ENCODE peak calls at places on chromosomes 12 and 14, in four cellular contexts. X is body of pancreas, V is lower leg skin, F is renal cortical epithelial cell. Z is an unnamed sample.

GRCh38 chr14:73283592-73284379 is 46.5 kb downstream of the PAPLN start:
- DNase-seq in F (peak; percentile 52), X (no peak), V (no peak), Z (no peak)

GRCh38 chr12:62834971-62835547 is 99.9 kb downstream of the PPM1H start:
- DNase-seq in X (no peak), F (peak; percentile 84), V (no peak), Z (no peak)

GRCh38 chr14:100223332-100224171 is 15.4 kb upstream of the YY1 start:
- DNase-seq in F (peak; percentile 22), X (no peak), V (no peak), Z (peak; percentile 15)

GRCh38 chr12:109731231-109731731 is 17.7 kb downstream of the FAM222A start:
- DNase-seq in V (peak; percentile 77), F (no peak), X (peak; percentile 1), Z (peak; percentile 64)

GRCh38 chr12:64672925-64673409 is 62.7 kb downstream of the RASSF3 start:
- DNase-seq in F (peak; percentile 17), X (peak; percentile 78), V (peak; percentile 87), Z (no peak)

GRCh38 chr12:67977668-67978067 is 11.6 kb upstream of the IFNG-AS1 start:
- DNase-seq in V (no peak), F (no peak), X (no peak), Z (no peak)

GRCh38 chr14:94816113-94816512 is 46.2 kb upstream of the GSC start:
- DNase-seq in X (no peak), F (no peak), V (no peak), Z (no peak)

GRCh38 chr14:93410893-93411292 is 19.8 kb upstream of the UNC79 start:
- DNase-seq in F (no peak), V (no peak), X (no peak), Z (no peak)

GRCh38 chr14:99344051-99344450 is 72.1 kb upstream of the BCL11B start:
- DNase-seq in F (no peak), X (no peak), V (no peak), Z (no peak)

GRCh38 chr14:52061890-52062289 is 7.0 kb downstream of the NID2 start:
- DNase-seq in F (no peak), V (no peak), X (no peak), Z (no peak)

GRCh38 chr12:34402899-34403705 is 380.8 kb downstream of the ALG10 start:
- DNase-seq in X (no peak), V (peak; percentile 76), F (no peak), Z (peak; percentile 68)

GRCh38 chr12:47085815-47086252 is 6.1 kb upstream of the AMIGO2 start:
- DNase-seq in V (no peak), F (peak; percentile 82), X (peak; percentile 23), Z (no peak)

GRCh38 chr12:123071401-123072304 is 79.2 kb downstream of the PITPNM2 start:
- DNase-seq in F (no peak), V (no peak), X (no peak), Z (no peak)

GRCh38 chr14:27184371-27184901 is 586.6 kb upstream of the NOVA1 start:
- DNase-seq in F (peak; percentile 58), V (no peak), X (no peak), Z (no peak)

GRCh38 chr12:43407816-43408645 is 144.0 kb downstream of the ADAMTS20 start:
- DNase-seq in X (no peak), F (peak; percentile 1), V (no peak), Z (no peak)

GRCh38 chr12:2561367-2561766 is 233.4 kb upstream of the FKBP4 start:
- DNase-seq in F (no peak), X (no peak), V (peak; percentile 73), Z (no peak)

GRCh38 chr14:73457050-73457934 is 1.1 kb downstream of the NUMB start:
- DNase-seq in V (peak; percentile 93), F (no peak), X (peak; percentile 41), Z (peak; percentile 88)

GRCh38 chr14:105890474-105891220 is 364.3 kb downstream of the TMEM121 start:
- DNase-seq in X (no peak), V (peak; percentile 68), F (no peak), Z (peak; percentile 67)

GRCh38 chr14:54306806-54307205 is 90.0 kb upstream of the CDKN3 start:
- DNase-seq in X (no peak), V (no peak), F (no peak), Z (no peak)

GRCh38 chr14:92389598-92390126 is 66.7 kb downstream of the SLC24A4 start:
- DNase-seq in F (no peak), V (no peak), X (no peak), Z (no peak)

GRCh38 chr14:49593016-49593415 is 5.7 kb upstream of the LRR1 start:
- DNase-seq in F (no peak), X (no peak), V (no peak), Z (no peak)

GRCh38 chr12:68559984-68560822 is 50.5 kb upstream of the RAP1B start:
- DNase-seq in V (no peak), F (no peak), X (peak; percentile 20), Z (no peak)

GRCh38 chr12:93381183-93381975 is 3.7 kb downstream of the NUDT4 start:
- DNase-seq in X (no peak), F (no peak), V (no peak), Z (no peak)

GRCh38 chr14:96225745-96226151 is 21.1 kb downstream of the BDKRB2 start:
- DNase-seq in X (no peak), F (peak; percentile 81), V (no peak), Z (no peak)

GRCh38 chr12:58529897-58530296 is 390.4 kb downstream of the LRIG3 start:
- DNase-seq in V (no peak), F (peak; percentile 75), X (no peak), Z (no peak)

GRCh38 chr12:101053203-101053602 is 156.8 kb downstream of the SLC5A8 start:
- DNase-seq in F (no peak), V (no peak), X (no peak), Z (no peak)

GRCh38 chr14:64684091-64684490 is 20.1 kb upstream of the PLEKHG3 start:
- DNase-seq in F (peak; percentile 66), V (no peak), X (peak; percentile 40), Z (no peak)

GRCh38 chr12:127381043-127381668 is 885.8 kb upstream of the TMEM132C start:
- DNase-seq in F (no peak), X (peak; percentile 13), V (no peak), Z (no peak)